ENCODE peak calls at places on chromosomes 1 and 21, in four cellular contexts. F, Q, J and P are unnamed samples.

GRCh38 chr1:244049142-244049968 is 1.7 kb upstream of the ZBTB18 start:
- DNase-seq in F (peak), Q (no peak), J (no peak), P (peak)

GRCh38 chr21:31660134-31660565 is 657 bp downstream of the SOD1 start:
- DNase-seq in F (no peak), Q (no peak), J (no peak), P (peak)

GRCh38 chr1:2443285-2444137 is 31.1 kb upstream of the PEX10 start:
- DNase-seq in F (no peak), Q (no peak), J (no peak), P (peak)

GRCh38 chr1:3971981-3972380 is 71.9 kb upstream of the C1orf174 start:
- DNase-seq in F (no peak), Q (no peak), J (no peak), P (no peak)

GRCh38 chr1:87869563-87869962 is 540.9 kb downstream of the LMO4 start:
- DNase-seq in F (no peak), Q (no peak), J (peak), P (no peak)

GRCh38 chr1:201624741-201625646 is 86.1 kb downstream of the NAV1 start:
- DNase-seq in F (no peak), Q (no peak), J (no peak), P (no peak)

GRCh38 chr1:202501281-202501680 is 152.8 kb downstream of the PPP1R12B start:
- DNase-seq in F (peak), Q (no peak), J (peak), P (no peak)

GRCh38 chr1:167344605-167345385 is 124.1 kb downstream of the POU2F1 start:
- DNase-seq in F (no peak), Q (no peak), J (no peak), P (no peak)

GRCh38 chr1:219215477-219215876 is 41.8 kb downstream of the LYPLAL1 start:
- DNase-seq in F (no peak), Q (no peak), J (no peak), P (no peak)

GRCh38 chr1:5830771-5831599 is 161.2 kb downstream of the NPHP4 start:
- DNase-seq in F (peak), Q (no peak), J (no peak), P (peak)

GRCh38 chr1:76668046-76668445 is 199.2 kb upstream of the ST6GALNAC5 start:
- DNase-seq in F (no peak), Q (peak), J (no peak), P (no peak)

GRCh38 chr1:183281553-183282091 is 95.6 kb downstream of the LAMC2 start:
- DNase-seq in F (peak), Q (peak), J (peak), P (peak)

GRCh38 chr21:17455451-17455850 is 57.4 kb upstream of the CXADR start:
- DNase-seq in F (no peak), Q (no peak), J (peak), P (no peak)

GRCh38 chr1:242854466-242854865 is 330.0 kb upstream of the PLD5 start:
- DNase-seq in F (no peak), Q (no peak), J (no peak), P (no peak)

GRCh38 chr1:66300986-66301451 is 232.9 kb upstream of the SGIP1 start:
- DNase-seq in F (no peak), Q (peak), J (no peak), P (no peak)

GRCh38 chr1:92752719-92753118 is 32.2 kb downstream of the EVI5 start:
- DNase-seq in F (no peak), Q (no peak), J (no peak), P (no peak)

GRCh38 chr1:57319165-57319564 is 104.7 kb downstream of the DAB1 start:
- DNase-seq in F (no peak), Q (no peak), J (no peak), P (no peak)

GRCh38 chr21:29164330-29164942 is 34.0 kb downstream of the MAP3K7CL start:
- DNase-seq in F (peak), Q (no peak), J (peak), P (no peak)

GRCh38 chr1:58358311-58358710 is 188.2 kb downstream of the OMA1 start:
- DNase-seq in F (no peak), Q (no peak), J (peak), P (no peak)

GRCh38 chr1:22969224-22969829 is 3.3 kb downstream of the LACTBL1 start:
- DNase-seq in F (no peak), Q (no peak), J (no peak), P (no peak)

GRCh38 chr21:25955646-25956045 is 214.9 kb downstream of the APP start:
- DNase-seq in F (no peak), Q (no peak), J (no peak), P (no peak)

GRCh38 chr21:31667141-31667540 is 7.6 kb downstream of the SOD1 start:
- DNase-seq in F (no peak), Q (no peak), J (no peak), P (no peak)

GRCh38 chr1:156247460-156248322 is at the start of gene PAQR6:
- DNase-seq in F (no peak), Q (no peak), J (peak), P (peak)

GRCh38 chr1:229870381-229870780 is 196.7 kb upstream of the GALNT2 start:
- DNase-seq in F (no peak), Q (no peak), J (no peak), P (no peak)

GRCh38 chr1:30521261-30521865 is 202.0 kb downstream of the MATN1 start:
- DNase-seq in F (no peak), Q (no peak), J (no peak), P (no peak)

GRCh38 chr1:221708987-221709386 is 32.9 kb downstream of the DUSP10 start:
- DNase-seq in F (no peak), Q (no peak), J (peak), P (no peak)

GRCh38 chr1:235072096-235072495 is 56.5 kb downstream of the TOMM20 start:
- DNase-seq in F (no peak), Q (no peak), J (no peak), P (no peak)

GRCh38 chr1:20280906-20281305 is 9.8 kb upstream of the VWA5B1 start:
- DNase-seq in F (no peak), Q (no peak), J (no peak), P (no peak)

GRCh38 chr1:201019321-201019977 is 4.1 kb downstream of the KIF21B start:
- DNase-seq in F (peak), Q (peak), J (peak), P (no peak)

GRCh38 chr1:168477792-168478191 is 66.0 kb downstream of the XCL2 start:
- DNase-seq in F (no peak), Q (no peak), J (no peak), P (no peak)

GRCh38 chr1:39900662-39901485 is 843 bp downstream of the MYCL start:
- DNase-seq in F (peak), Q (no peak), J (no peak), P (peak)

GRCh38 chr1:7187121-7187510 is 401.9 kb downstream of the CAMTA1 start:
- DNase-seq in F (no peak), Q (no peak), J (no peak), P (no peak)

GRCh38 chr1:84260852-84261518 is 40.5 kb upstream of the SAMD13 start:
- DNase-seq in F (no peak), Q (no peak), J (peak), P (no peak)

GRCh38 chr1:205016075-205016474 is 26.9 kb upstream of the CNTN2 start:
- DNase-seq in F (no peak), Q (no peak), J (no peak), P (no peak)

GRCh38 chr1:224528900-224529299 is 87.2 kb upstream of the CNIH3 start:
- DNase-seq in F (peak), Q (no peak), J (no peak), P (no peak)

GRCh38 chr21:34344584-34344983 is 19.2 kb upstream of the KCNE2 start:
- DNase-seq in F (no peak), Q (no peak), J (no peak), P (no peak)

GRCh38 chr1:227913969-227914791 is 33.6 kb downstream of the WNT9A start:
- DNase-seq in F (no peak), Q (no peak), J (no peak), P (no peak)

DNA sequence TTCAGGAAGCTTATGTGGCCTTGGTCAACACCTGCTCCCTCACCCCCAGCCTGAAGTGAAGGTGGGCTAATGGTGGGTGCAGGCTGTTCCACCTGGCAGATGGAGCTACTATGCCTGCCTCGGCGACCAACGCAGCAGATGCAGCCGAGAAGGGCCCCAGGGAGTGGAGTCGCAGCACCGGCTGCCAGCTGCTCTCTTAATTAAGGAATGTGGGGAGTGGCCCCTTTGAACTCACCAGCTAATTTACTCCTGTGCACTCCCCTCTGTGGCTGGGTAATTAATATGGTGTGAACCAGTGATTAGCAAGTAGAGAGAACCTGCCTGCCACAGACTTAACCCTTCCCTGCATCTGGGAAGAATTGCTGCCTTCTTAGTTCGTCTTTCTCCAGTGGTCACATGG is 3.3 kb upstream of the SLAMF8 start:
- DNase-seq in F (no peak), Q (no peak), J (no peak), P (no peak)
- TF ChIP-seq TCF7 in F (no peak), Q (no peak), J (no peak), P (no peak)

DNA sequence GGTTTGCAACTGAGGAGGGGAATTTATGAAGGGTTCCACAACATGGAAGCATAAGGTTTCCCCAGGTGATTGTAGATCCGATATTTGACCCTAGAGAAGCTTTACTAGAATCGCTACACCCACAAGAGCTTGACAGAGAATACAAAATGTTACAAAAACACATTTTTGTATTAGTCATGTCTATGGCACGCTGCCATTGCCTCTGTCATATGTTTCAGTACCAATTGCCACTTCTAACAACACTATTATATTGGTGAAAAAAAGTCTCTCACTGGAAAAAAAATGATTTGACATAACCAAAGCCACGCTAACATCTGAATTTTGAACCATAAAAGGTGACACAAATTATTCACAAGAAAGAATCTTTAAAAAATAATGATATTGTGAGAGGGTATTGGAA is 214.5 kb downstream of the KCNT2 start:
- DNase-seq in F (no peak), Q (no peak), J (no peak), P (no peak)
- TF ChIP-seq SP1 in F (no peak), Q (no peak), J (no peak), P (no peak)

GRCh38 chr1:212700892-212701819 is 1.5 kb upstream of the BATF3 start:
- DNase-seq in F (peak), Q (no peak), J (no peak), P (peak)

GRCh38 chr1:212703991-212704564 is 4.4 kb upstream of the BATF3 start:
- DNase-seq in F (no peak), Q (no peak), J (no peak), P (no peak)

GRCh38 chr1:212700597-212700891 is 904 bp upstream of the BATF3 start:
- DNase-seq in F (no peak), Q (no peak), J (no peak), P (no peak)

GRCh38 chr1:212701910-212702309 is 2.3 kb upstream of the BATF3 start:
- DNase-seq in F (no peak), Q (no peak), J (no peak), P (no peak)

GRCh38 chr1:212702672-212703071 is 3.0 kb upstream of the BATF3 start:
- DNase-seq in F (no peak), Q (no peak), J (no peak), P (no peak)
- TF ChIP-seq CREB1 in F (no peak), Q (no peak), J (no peak), P (no peak)

DNA sequence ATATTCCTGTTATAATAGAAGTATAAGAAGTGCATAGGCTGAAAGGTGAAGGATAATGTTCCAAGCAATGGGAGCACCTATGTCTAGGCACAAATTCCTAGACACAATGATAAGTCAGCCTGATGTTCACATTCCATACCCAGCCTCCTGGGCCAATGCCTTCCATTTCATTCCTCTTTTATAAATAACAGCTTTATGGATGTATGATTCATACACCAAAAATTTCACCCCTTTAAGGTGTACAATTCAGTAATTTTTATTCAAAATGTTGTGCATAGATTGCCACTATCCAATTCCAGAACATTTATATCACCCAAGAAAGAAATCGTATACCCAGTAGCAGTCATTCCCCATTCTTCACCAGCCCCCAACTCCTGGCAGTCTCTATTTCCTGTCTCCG is 118.8 kb downstream of the BRINP2 start:
- DNase-seq in F (no peak), Q (no peak), J (no peak), P (no peak)
- TF ChIP-seq TCF7 in F (no peak), Q (no peak), J (no peak), P (no peak)

GRCh38 chr1:158118713-158119402 is 61.8 kb upstream of the CD1D start:
- DNase-seq in F (no peak), Q (no peak), J (no peak), P (no peak)

GRCh38 chr1:158124034-158124433 is 56.7 kb upstream of the CD1D start:
- DNase-seq in F (no peak), Q (no peak), J (no peak), P (no peak)

GRCh38 chr1:158122823-158123390 is 57.8 kb upstream of the CD1D start:
- DNase-seq in F (no peak), Q (no peak), J (no peak), P (no peak)

GRCh38 chr1:158120254-158120653 is 60.4 kb upstream of the CD1D start:
- DNase-seq in F (no peak), Q (no peak), J (no peak), P (no peak)

DNA sequence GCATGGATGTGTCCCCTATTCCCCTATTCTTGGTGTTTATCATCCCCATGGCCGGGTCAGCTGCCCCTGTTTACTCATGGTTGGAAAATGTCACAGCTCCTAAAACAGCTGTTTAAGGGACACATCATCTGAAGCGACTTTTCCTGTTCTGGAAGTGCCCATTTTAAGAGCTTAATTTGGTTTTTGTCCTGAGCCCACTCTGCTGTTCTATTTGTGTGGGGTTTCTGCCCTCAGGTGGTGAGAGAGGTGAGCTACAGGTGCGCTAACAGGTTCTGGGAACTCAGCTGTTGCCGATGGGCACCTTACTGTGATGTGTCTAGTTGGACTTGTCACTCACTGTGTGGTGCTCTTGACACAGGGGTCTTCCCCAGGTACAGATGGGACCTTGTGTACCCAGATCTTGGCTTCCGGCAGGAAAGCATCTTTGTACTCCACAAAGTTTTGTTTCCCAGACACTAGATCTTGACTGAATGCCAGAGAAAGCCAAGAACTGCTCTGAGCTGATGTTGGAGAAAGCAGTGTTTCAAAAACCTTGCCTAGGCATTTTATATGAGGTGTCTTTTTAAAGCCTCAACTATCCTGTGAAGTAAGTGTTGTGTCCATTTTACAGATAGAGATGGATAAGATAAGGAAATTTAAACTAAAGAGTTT is 59.0 kb upstream of the CD1D start:
- DNase-seq in F (peak), Q (no peak), J (peak), P (peak)
- TF ChIP-seq SP1 in F (no peak), Q (no peak), J (no peak), P (no peak)

GRCh38 chr1:26950602-26951001 is 9.7 kb downstream of the KDF1 start:
- DNase-seq in F (peak), Q (no peak), J (no peak), P (no peak)

GRCh38 chr1:26951821-26952497 is 8.3 kb downstream of the KDF1 start:
- DNase-seq in F (peak), Q (no peak), J (no peak), P (no peak)

GRCh38 chr1:26949266-26949925 is 10.9 kb downstream of the KDF1 start:
- DNase-seq in F (peak), Q (no peak), J (no peak), P (no peak)

GRCh38 chr1:26951216-26951615 is 9.1 kb downstream of the KDF1 start:
- DNase-seq in F (no peak), Q (no peak), J (no peak), P (no peak)

DNA sequence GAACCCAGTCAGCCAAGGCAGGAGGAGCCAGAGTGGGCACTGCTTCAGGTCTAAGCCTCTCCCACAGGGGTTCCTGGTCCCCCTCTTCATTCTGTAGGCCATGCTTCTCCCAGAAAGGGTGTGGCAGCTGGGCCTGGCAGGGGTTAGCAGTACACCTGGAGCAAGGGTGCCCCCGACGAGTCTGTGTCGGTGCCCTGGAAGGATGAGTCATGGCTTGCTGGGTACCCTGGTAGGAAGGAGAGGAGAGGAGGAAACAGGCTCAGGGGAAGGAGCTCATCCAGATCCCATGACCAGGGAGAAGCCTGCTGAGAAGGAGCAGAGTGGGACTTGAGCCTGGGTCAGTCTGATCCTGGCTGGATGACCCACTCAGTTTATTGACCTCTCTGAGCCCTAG is 10.3 kb downstream of the KDF1 start:
- DNase-seq in F (no peak), Q (no peak), J (no peak), P (no peak)
- TF ChIP-seq CREB1 in F (no peak), Q (no peak), J (no peak), P (no peak)

GRCh38 chr1:100794719-100795645 is 75.4 kb downstream of the VCAM1 start:
- DNase-seq in F (peak), Q (no peak), J (no peak), P (no peak)

GRCh38 chr1:100796046-100796445 is 76.5 kb downstream of the VCAM1 start:
- DNase-seq in F (no peak), Q (no peak), J (no peak), P (no peak)

GRCh38 chr1:100795646-100795985 is 76.1 kb downstream of the VCAM1 start:
- DNase-seq in F (no peak), Q (no peak), J (no peak), P (no peak)

GRCh38 chr1:100799548-100799947 is 80.0 kb downstream of the VCAM1 start:
- DNase-seq in F (no peak), Q (no peak), J (no peak), P (no peak)

DNA sequence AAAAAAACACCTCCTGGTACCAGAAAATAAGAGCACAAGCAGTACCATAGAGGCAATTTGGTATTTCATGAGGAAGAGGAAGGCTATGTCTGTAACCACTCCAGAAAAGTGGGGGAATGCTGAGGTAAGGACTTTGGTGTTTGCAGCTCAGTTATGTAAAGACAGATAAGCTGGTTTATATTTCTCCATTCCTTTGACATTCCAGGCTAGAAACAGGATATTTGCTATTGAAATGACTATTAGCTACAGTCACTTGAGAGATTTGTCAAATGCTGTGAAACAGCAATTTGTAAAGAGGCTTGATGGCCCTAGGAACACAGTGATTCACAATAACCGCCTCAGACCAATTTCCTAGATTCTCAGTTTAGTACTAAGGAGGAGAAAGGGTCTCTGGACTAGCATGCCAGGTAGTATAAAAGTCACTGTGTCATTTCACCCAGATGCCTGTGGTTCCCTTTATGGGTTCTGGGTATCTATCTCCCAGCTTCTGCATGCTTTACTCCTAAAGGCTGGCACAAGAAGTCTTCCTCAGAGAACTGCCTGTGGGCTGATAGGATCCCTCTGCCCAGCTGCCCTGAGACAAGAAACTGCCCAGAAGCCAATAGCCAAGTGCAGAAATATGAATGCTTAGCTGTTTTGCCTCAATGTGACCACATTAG is 80.5 kb downstream of the VCAM1 start:
- DNase-seq in F (no peak), Q (no peak), J (peak), P (no peak)
- TF ChIP-seq TCF7 in F (no peak), Q (no peak), J (no peak), P (no peak)